ENCODE peak calls at places on chromosome 14, in eight cellular contexts. K is NCI-H1417; Z is CD4-positive, alpha-beta T cell; B is CD8-positive, alpha-beta T cell; C is stimulated activated CD4-positive, alpha-beta T cell treated with anti-CD3 and anti-CD28 coated beads, Interleukin-2, amount 100 ng/mL, for 48 hours; X is foreskin fibroblast; N is prostate gland; G is LoVo. U is an unnamed sample.

GRCh38 chr14:100988011-100988410 is 84.5 kb upstream of the RTL1 start:
- DNase-seq in X (no peak), N (no peak), C (no peak), B (no peak), K (no peak), G (no peak), Z (no peak), U (peak; percentile 57)

GRCh38 chr14:101078105-101078891 is 174.8 kb upstream of the RTL1 start:
- DNase-seq in C (no peak), K (no peak), B (no peak), X (no peak), G (no peak), Z (no peak), N (no peak), U (no peak)

GRCh38 chr14:55851301-55851700 is 266.9 kb upstream of the PELI2 start:
- DNase-seq in X (no peak), B (no peak), K (no peak), G (no peak), C (no peak), N (no peak), Z (no peak), U (no peak)

GRCh38 chr14:96705422-96706092 is 91.6 kb upstream of the VRK1 start:
- DNase-seq in N (no peak), G (no peak), X (no peak), K (no peak), C (no peak), B (no peak), Z (no peak), U (no peak)

GRCh38 chr14:96693252-96693820 is 103.8 kb upstream of the VRK1 start:
- DNase-seq in G (no peak), K (no peak), C (no peak), N (no peak), Z (no peak), B (no peak), X (no peak), U (no peak)

GRCh38 chr14:27427796-27428195 is 830.0 kb upstream of the NOVA1 start:
- DNase-seq in Z (no peak), X (no peak), N (no peak), G (no peak), B (no peak), C (no peak), K (no peak), U (no peak)

GRCh38 chr14:55767291-55767690 is 187.3 kb downstream of the KTN1 start:
- DNase-seq in X (no peak), B (no peak), C (no peak), K (no peak), N (no peak), Z (no peak), G (no peak), U (no peak)

GRCh38 chr14:75561013-75561432 is 17.4 kb upstream of the FLVCR2 start:
- DNase-seq in C (peak; percentile 39), Z (no peak), X (peak; percentile 57), G (peak; percentile 85), N (peak; percentile 90), B (no peak), K (peak; percentile 79), U (peak; percentile 68)

GRCh38 chr14:36522972-36523685 is 3.1 kb upstream of the NKX2-1 start:
- DNase-seq in K (no peak), G (no peak), N (no peak), C (no peak), B (no peak), X (no peak), Z (no peak), U (no peak)

GRCh38 chr14:87628129-87628528 is 364.9 kb downstream of the GALC start:
- DNase-seq in C (no peak), G (no peak), K (peak; percentile 69), N (no peak), X (no peak), Z (no peak), B (no peak), U (no peak)

GRCh38 chr14:58669556-58670200 is 31.9 kb downstream of the DACT1 start:
- DNase-seq in K (no peak), B (no peak), Z (no peak), G (no peak), X (no peak), N (no peak), C (no peak), U (no peak)

GRCh38 chr14:52926994-52927393 is 23.9 kb downstream of the FERMT2 start:
- DNase-seq in C (no peak), K (peak; percentile 83), Z (no peak), X (peak; percentile 21), G (no peak), N (no peak), B (no peak), U (no peak)

GRCh38 chr14:105854600-105855245 is 328.3 kb downstream of the TMEM121 start:
- DNase-seq in B (no peak), K (no peak), N (no peak), X (no peak), C (no peak), G (no peak), Z (no peak), U (no peak)

GRCh38 chr14:73783107-73783727 is 68.4 kb upstream of the PTGR2 start:
- DNase-seq in K (no peak), G (no peak), Z (no peak), B (no peak), X (no peak), C (no peak), N (no peak), U (no peak)

GRCh38 chr14:66070542-66071319 is 415.4 kb upstream of the CCDC196 start:
- DNase-seq in Z (peak; percentile 78), N (no peak), X (no peak), G (peak; percentile 23), C (peak; percentile 73), B (peak; percentile 47), K (peak; percentile 33), U (peak; percentile 3)

GRCh38 chr14:52988153-52988552 is 37.3 kb upstream of the FERMT2 start:
- DNase-seq in K (peak; percentile 67), X (no peak), G (no peak), B (no peak), Z (no peak), C (no peak), N (no peak), U (no peak)

GRCh38 chr14:92694807-92695206 is 53.6 kb downstream of the LGMN start:
- DNase-seq in K (no peak), N (no peak), X (no peak), G (no peak), Z (no peak), C (no peak), B (no peak), U (no peak)

GRCh38 chr14:35535794-35536112 is 1.8 kb downstream of the INSM2 start:
- DNase-seq in C (no peak), B (no peak), Z (no peak), G (no peak), X (no peak), K (peak; percentile 69), N (no peak), U (no peak)

GRCh38 chr14:96270565-96271420 is 14.8 kb downstream of the BDKRB1 start:
- DNase-seq in B (no peak), Z (no peak), K (no peak), G (no peak), C (no peak), N (no peak), X (no peak), U (no peak)

GRCh38 chr14:73290279-73290678 is 53.0 kb downstream of the PAPLN start:
- DNase-seq in N (no peak), C (no peak), K (no peak), G (no peak), Z (no peak), B (no peak), X (no peak), U (no peak)

GRCh38 chr14:95229749-95230148 is 72.4 kb upstream of the DICER1 start:
- DNase-seq in N (no peak), G (no peak), B (no peak), Z (no peak), C (no peak), X (no peak), K (no peak), U (no peak)

GRCh38 chr14:23093104-23093503 is 1.8 kb downstream of the ACIN1 start:
- DNase-seq in G (no peak), Z (no peak), K (no peak), X (no peak), C (no peak), B (no peak), N (no peak), U (no peak)

GRCh38 chr14:37019488-37019887 is 152.9 kb downstream of the SLC25A21 start:
- DNase-seq in C (no peak), X (no peak), B (no peak), N (no peak), K (no peak), G (no peak), Z (no peak), U (no peak)

GRCh38 chr14:66509874-66510273 is 1.9 kb downstream of the GPHN start:
- DNase-seq in K (no peak), N (no peak), G (no peak), Z (no peak), X (no peak), C (no peak), B (no peak), U (no peak)

GRCh38 chr14:29865299-29865698 is 62.3 kb downstream of the PRKD1 start:
- DNase-seq in B (no peak), K (peak; percentile 20), Z (no peak), G (no peak), N (no peak), X (no peak), C (no peak), U (no peak)

GRCh38 chr14:96816281-96816680 is 19.1 kb downstream of the VRK1 start:
- DNase-seq in N (no peak), G (no peak), K (no peak), X (no peak), Z (no peak), C (no peak), B (no peak), U (no peak)

GRCh38 chr14:73027546-73027945 is 640 bp upstream of the ZFYVE1 start:
- DNase-seq in G (no peak), K (no peak), X (no peak), B (no peak), N (no peak), Z (no peak), C (no peak), U (no peak)

GRCh38 chr14:102196436-102197230 is 56.9 kb downstream of the WDR20 start:
- DNase-seq in N (no peak), B (no peak), X (peak; percentile 10), C (no peak), G (no peak), K (no peak), Z (no peak), U (no peak)

GRCh38 chr14:93332032-93332852 is 594 bp downstream of the BTBD7 start:
- DNase-seq in N (peak; percentile 42), G (peak; percentile 44), B (peak; percentile 8), X (peak; percentile 36), C (peak; percentile 18), Z (peak; percentile 46), K (peak; percentile 77), U (no peak)

GRCh38 chr14:96497087-96497486 is 5.1 kb upstream of the PAPOLA start:
- DNase-seq in C (no peak), N (no peak), X (no peak), K (no peak), Z (no peak), B (no peak), G (no peak), U (no peak)

GRCh38 chr14:90300649-90301048 is 31.1 kb downstream of the NRDE2 start:
- DNase-seq in K (peak; percentile 50), B (no peak), Z (no peak), N (no peak), G (no peak), X (no peak), C (no peak), U (no peak)

GRCh38 chr14:38210587-38211257 is 3.0 kb downstream of the SSTR1 start:
- DNase-seq in B (no peak), C (no peak), N (no peak), K (no peak), X (peak; percentile 71), G (no peak), Z (no peak), U (no peak)

GRCh38 chr14:68864301-68864810 is 71.5 kb upstream of the ZFP36L1 start:
- DNase-seq in X (no peak), N (no peak), Z (no peak), C (no peak), K (no peak), G (no peak), B (no peak), U (no peak)

GRCh38 chr14:91354979-91355685 is 62.5 kb downstream of the CCDC88C start:
- DNase-seq in K (peak; percentile 88), X (no peak), Z (no peak), C (peak; percentile 53), N (no peak), G (no peak), B (no peak), U (no peak)

U was measured in brain microvascular endothelial cell.